ENCODE peak calls at places on chromosomes 6 and 20, in nine cellular contexts. V, L, A, N, I, C, U, S and E are unnamed samples.

GRCh38 chr6:14079433-14079832 is 38.1 kb upstream of the CD83 start:
- DNase-seq in V (no peak), L (no peak), A (peak), N (no peak), I (no peak), C (no peak), U (peak), S (peak), E (no peak)

GRCh38 chr6:135962731-135963130 is 111.2 kb downstream of the PDE7B start:
- DNase-seq in V (no peak), L (peak), A (peak), N (no peak), I (no peak), C (no peak), U (no peak), S (peak), E (no peak)

GRCh38 chr6:153003294-153003645 is 761 bp upstream of the MTRF1L start:
- DNase-seq in V (no peak), L (no peak), A (no peak), N (no peak), I (peak), C (no peak), U (peak), S (no peak), E (no peak)

GRCh38 chr20:24206995-24207394 is 218.4 kb upstream of the GGTLC1 start:
- DNase-seq in V (no peak), L (no peak), A (no peak), N (no peak), I (no peak), C (no peak), U (peak), S (peak), E (no peak)

GRCh38 chr6:79676785-79677736 is 45.9 kb downstream of the SH3BGRL2 start:
- DNase-seq in V (no peak), L (no peak), A (no peak), N (no peak), I (no peak), C (no peak), U (no peak), S (no peak), E (no peak)

GRCh38 chr6:69390125-69390524 is 406.7 kb downstream of the LMBRD1 start:
- DNase-seq in V (no peak), L (no peak), A (no peak), N (no peak), I (no peak), C (no peak), U (no peak), S (no peak), E (no peak)

GRCh38 chr6:13447949-13448724 is 39.3 kb downstream of the GFOD1 start:
- DNase-seq in V (no peak), L (no peak), A (no peak), N (no peak), I (no peak), C (no peak), U (no peak), S (no peak), E (peak)

GRCh38 chr20:23412026-23412425 is 9.3 kb downstream of the NAPB start:
- DNase-seq in V (no peak), L (no peak), A (no peak), N (no peak), I (peak), C (no peak), U (no peak), S (no peak), E (no peak)

GRCh38 chr20:54292186-54292585 is 84.3 kb downstream of the PFDN4 start:
- DNase-seq in V (no peak), L (no peak), A (peak), N (no peak), I (no peak), C (no peak), U (peak), S (peak), E (peak)

GRCh38 chr6:150881911-150882481 is 16.5 kb downstream of the MTHFD1L start:
- DNase-seq in V (no peak), L (peak), A (peak), N (no peak), I (peak), C (no peak), U (peak), S (peak), E (peak)

GRCh38 chr6:155444120-155444917 is 11.3 kb downstream of the NOX3 start:
- DNase-seq in V (peak), L (no peak), A (peak), N (no peak), I (no peak), C (no peak), U (peak), S (no peak), E (no peak)

GRCh38 chr6:37005061-37005810 is at the start of gene FGD2:
- DNase-seq in V (no peak), L (no peak), A (no peak), N (no peak), I (no peak), C (no peak), U (no peak), S (no peak), E (no peak)

GRCh38 chr6:88629838-88630462 is 333.5 kb downstream of the RNGTT start:
- DNase-seq in V (no peak), L (no peak), A (peak), N (no peak), I (peak), C (no peak), U (no peak), S (no peak), E (no peak)

GRCh38 chr6:73566954-73567591 is 46.2 kb upstream of the EEF1A1 start:
- DNase-seq in V (peak), L (no peak), A (no peak), N (peak), I (no peak), C (no peak), U (no peak), S (peak), E (peak)

GRCh38 chr20:18537651-18538050 is 29.6 kb upstream of the SMIM26 start:
- DNase-seq in V (no peak), L (no peak), A (no peak), N (no peak), I (no peak), C (no peak), U (peak), S (no peak), E (no peak)

GRCh38 chr6:23354004-23354403 is 772.0 kb upstream of the NRSN1 start:
- DNase-seq in V (no peak), L (no peak), A (no peak), N (no peak), I (no peak), C (no peak), U (no peak), S (no peak), E (no peak)

GRCh38 chr20:10798811-10799210 is 125.0 kb upstream of the JAG1 start:
- DNase-seq in V (no peak), L (no peak), A (peak), N (no peak), I (no peak), C (no peak), U (peak), S (peak), E (no peak)

GRCh38 chr6:79453558-79454042 is 83.6 kb downstream of the LCA5 start:
- DNase-seq in V (no peak), L (no peak), A (peak), N (no peak), I (no peak), C (no peak), U (no peak), S (peak), E (no peak)

GRCh38 chr6:43942011-43942442 is 172.0 kb downstream of the VEGFA start:
- DNase-seq in V (no peak), L (no peak), A (no peak), N (peak), I (no peak), C (no peak), U (no peak), S (no peak), E (no peak)

GRCh38 chr20:50308166-50308512 is 117.5 kb downstream of the CEBPB start:
- DNase-seq in V (no peak), L (no peak), A (no peak), N (no peak), I (no peak), C (no peak), U (no peak), S (no peak), E (no peak)

GRCh38 chr6:160226118-160226541 is 32.5 kb downstream of the SLC22A2 start:
- DNase-seq in V (no peak), L (peak), A (no peak), N (no peak), I (no peak), C (no peak), U (no peak), S (peak), E (no peak)

GRCh38 chr6:16733085-16733484 is 28.2 kb downstream of the ATXN1 start:
- DNase-seq in V (no peak), L (no peak), A (no peak), N (no peak), I (no peak), C (no peak), U (no peak), S (no peak), E (no peak)

GRCh38 chr6:34393191-34393967 is 910 bp upstream of the NUDT3 start:
- DNase-seq in V (no peak), L (no peak), A (no peak), N (no peak), I (no peak), C (no peak), U (peak), S (no peak), E (no peak)

GRCh38 chr6:44734886-44735630 is 347.6 kb downstream of the CDC5L start:
- DNase-seq in V (no peak), L (no peak), A (no peak), N (no peak), I (no peak), C (peak), U (no peak), S (no peak), E (no peak)

GRCh38 chr6:116371384-116372209 is 850 bp downstream of the DSE start:
- DNase-seq in V (peak), L (peak), A (peak), N (peak), I (peak), C (no peak), U (peak), S (peak), E (peak)

GRCh38 chr20:13220857-13221297 is at the start of gene ISM1:
- DNase-seq in V (no peak), L (no peak), A (peak), N (peak), I (peak), C (no peak), U (no peak), S (peak), E (no peak)

GRCh38 chr20:8104252-8104651 is 27.8 kb upstream of the PLCB1 start:
- DNase-seq in V (no peak), L (no peak), A (no peak), N (no peak), I (no peak), C (no peak), U (no peak), S (no peak), E (no peak)

GRCh38 chr6:36128793-36129192 is 1.5 kb upstream of the MAPK13 start:
- DNase-seq in V (no peak), L (no peak), A (no peak), N (no peak), I (no peak), C (no peak), U (no peak), S (no peak), E (no peak)

GRCh38 chr6:62262283-62262682 is 23.7 kb downstream of the KHDRBS2 start:
- DNase-seq in V (no peak), L (no peak), A (no peak), N (no peak), I (no peak), C (no peak), U (no peak), S (no peak), E (no peak)

GRCh38 chr20:235891-236290 is 8.8 kb downstream of the DEFB129 start:
- DNase-seq in V (no peak), L (no peak), A (peak), N (no peak), I (no peak), C (no peak), U (peak), S (peak), E (peak)

GRCh38 chr6:5138995-5139827 is 54.1 kb downstream of the PPP1R3G start:
- DNase-seq in V (no peak), L (no peak), A (no peak), N (no peak), I (no peak), C (no peak), U (no peak), S (no peak), E (no peak)

GRCh38 chr20:43721097-43721428 is 5.7 kb downstream of the GTSF1L start:
- DNase-seq in V (no peak), L (no peak), A (no peak), N (no peak), I (no peak), C (no peak), U (no peak), S (no peak), E (no peak)

GRCh38 chr6:110534731-110535164 is 58.3 kb upstream of the SLC22A16 start:
- DNase-seq in V (no peak), L (no peak), A (peak), N (peak), I (no peak), C (no peak), U (peak), S (peak), E (no peak)

GRCh38 chr6:27667651-27668441 is 194.9 kb upstream of the ZNF184 start:
- DNase-seq in V (no peak), L (no peak), A (peak), N (no peak), I (peak), C (no peak), U (no peak), S (peak), E (no peak)

GRCh38 chr6:27669798-27670301 is 196.9 kb upstream of the ZNF184 start:
- DNase-seq in V (no peak), L (no peak), A (no peak), N (no peak), I (no peak), C (no peak), U (no peak), S (no peak), E (no peak)

GRCh38 chr6:27668442-27669275 is 195.8 kb upstream of the ZNF184 start:
- DNase-seq in V (peak), L (no peak), A (peak), N (no peak), I (peak), C (no peak), U (peak), S (peak), E (peak)

GRCh38 chr6:27669278-27669797 is 196.4 kb upstream of the ZNF184 start:
- DNase-seq in V (no peak), L (no peak), A (peak), N (no peak), I (peak), C (no peak), U (peak), S (no peak), E (peak)

DNA sequence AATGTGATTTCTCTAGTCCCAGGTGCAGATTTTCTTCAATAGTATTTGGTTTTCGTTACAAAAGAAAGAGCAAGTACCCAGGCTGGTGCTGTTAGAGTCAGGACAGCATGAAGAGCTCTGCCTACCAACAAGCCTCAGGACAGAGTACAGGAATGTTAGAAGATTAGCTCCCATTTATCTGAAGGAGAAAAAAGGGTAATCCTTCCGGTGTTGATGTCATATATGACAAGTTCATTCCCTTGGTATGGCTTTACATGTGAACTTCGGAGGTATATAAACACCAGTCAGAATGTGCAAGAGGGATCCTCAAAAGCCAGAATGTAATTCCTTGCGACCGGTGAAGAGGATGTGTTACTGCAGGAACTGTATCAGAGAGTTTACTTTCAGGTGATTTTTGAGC is 194.1 kb upstream of the ZNF184 start:
- DNase-seq in V (no peak), L (no peak), A (no peak), N (no peak), I (no peak), C (no peak), U (no peak), S (no peak), E (no peak)
- H3K4me3 ChIP-seq in V (no peak), L (no peak), A (no peak), N (no peak), I (peak), C (peak), U (no peak), S (no peak), E (no peak)

GRCh38 chr6:108160009-108160408 is 5.8 kb upstream of the NR2E1 start:
- DNase-seq in V (no peak), L (no peak), A (no peak), N (no peak), I (no peak), C (no peak), U (no peak), S (no peak), E (no peak)

GRCh38 chr6:108156180-108156937 is 9.5 kb upstream of the NR2E1 start:
- DNase-seq in V (no peak), L (no peak), A (no peak), N (no peak), I (no peak), C (no peak), U (peak), S (no peak), E (no peak)

GRCh38 chr6:108156938-108157233 is 8.9 kb upstream of the NR2E1 start:
- DNase-seq in V (no peak), L (no peak), A (no peak), N (no peak), I (no peak), C (no peak), U (no peak), S (no peak), E (no peak)

GRCh38 chr6:108157234-108157971 is 8.4 kb upstream of the NR2E1 start:
- DNase-seq in V (no peak), L (no peak), A (no peak), N (no peak), I (no peak), C (no peak), U (no peak), S (no peak), E (no peak)

GRCh38 chr6:108157972-108158441 is 7.8 kb upstream of the NR2E1 start:
- DNase-seq in V (no peak), L (no peak), A (no peak), N (no peak), I (no peak), C (no peak), U (no peak), S (no peak), E (no peak)
- H3K4me3 ChIP-seq in V (no peak), L (no peak), A (no peak), N (peak), I (peak), C (peak), U (peak), S (no peak), E (no peak)

DNA sequence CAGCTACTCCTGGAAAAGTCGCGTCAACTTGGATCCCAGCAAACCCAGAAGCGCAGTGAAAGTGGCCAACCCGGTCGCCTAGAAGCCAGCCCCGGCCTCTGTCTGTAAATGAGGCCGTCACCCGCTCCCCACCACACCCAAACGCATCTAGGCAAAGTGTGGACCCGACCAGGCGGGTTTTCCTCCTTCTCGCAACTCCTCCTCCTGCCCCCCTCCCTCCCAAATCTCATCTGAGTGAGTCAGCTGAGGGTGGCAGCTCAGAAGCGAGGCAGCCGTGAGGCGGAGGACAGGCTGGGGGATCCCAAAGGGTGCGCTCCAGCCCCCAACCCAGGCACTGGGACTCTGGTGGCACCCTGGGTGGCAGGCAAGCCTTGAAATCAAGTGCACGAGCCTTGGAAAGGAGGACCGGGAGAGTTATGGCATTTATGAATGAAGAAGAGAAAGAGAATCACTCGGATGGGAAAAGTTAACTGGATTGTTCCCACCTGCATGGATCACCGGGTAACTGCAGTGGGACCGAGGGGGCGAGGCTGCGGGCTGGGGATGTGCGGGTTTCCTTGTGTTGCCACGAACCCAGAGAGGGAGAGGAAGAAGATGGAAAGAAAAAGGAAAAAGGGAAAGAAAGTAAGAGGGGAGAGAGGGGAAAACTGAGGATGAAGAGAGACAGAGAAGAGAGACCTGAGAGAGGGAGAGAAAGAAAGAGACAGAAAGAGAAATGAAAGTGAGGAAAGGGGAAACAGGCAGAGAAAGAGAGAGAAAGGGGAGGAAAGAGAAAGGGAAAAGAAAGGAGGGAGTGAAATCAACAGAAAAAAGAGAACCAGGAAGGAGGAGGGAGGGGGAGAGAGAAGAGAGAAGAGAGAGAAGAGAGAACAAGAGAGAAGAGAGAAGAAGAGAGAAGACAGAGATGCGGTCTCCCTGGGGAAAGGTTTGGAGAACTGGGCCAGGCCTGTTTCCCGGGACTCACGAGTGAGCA is at the start of gene APCDD1L:
- DNase-seq in V (no peak), L (no peak), A (peak), N (peak), I (no peak), C (no peak), U (peak), S (peak), E (no peak)
- H3K4me3 ChIP-seq in V (no peak), L (peak), A (peak), N (peak), I (peak), C (no peak), U (peak), S (peak), E (peak)

DNA sequence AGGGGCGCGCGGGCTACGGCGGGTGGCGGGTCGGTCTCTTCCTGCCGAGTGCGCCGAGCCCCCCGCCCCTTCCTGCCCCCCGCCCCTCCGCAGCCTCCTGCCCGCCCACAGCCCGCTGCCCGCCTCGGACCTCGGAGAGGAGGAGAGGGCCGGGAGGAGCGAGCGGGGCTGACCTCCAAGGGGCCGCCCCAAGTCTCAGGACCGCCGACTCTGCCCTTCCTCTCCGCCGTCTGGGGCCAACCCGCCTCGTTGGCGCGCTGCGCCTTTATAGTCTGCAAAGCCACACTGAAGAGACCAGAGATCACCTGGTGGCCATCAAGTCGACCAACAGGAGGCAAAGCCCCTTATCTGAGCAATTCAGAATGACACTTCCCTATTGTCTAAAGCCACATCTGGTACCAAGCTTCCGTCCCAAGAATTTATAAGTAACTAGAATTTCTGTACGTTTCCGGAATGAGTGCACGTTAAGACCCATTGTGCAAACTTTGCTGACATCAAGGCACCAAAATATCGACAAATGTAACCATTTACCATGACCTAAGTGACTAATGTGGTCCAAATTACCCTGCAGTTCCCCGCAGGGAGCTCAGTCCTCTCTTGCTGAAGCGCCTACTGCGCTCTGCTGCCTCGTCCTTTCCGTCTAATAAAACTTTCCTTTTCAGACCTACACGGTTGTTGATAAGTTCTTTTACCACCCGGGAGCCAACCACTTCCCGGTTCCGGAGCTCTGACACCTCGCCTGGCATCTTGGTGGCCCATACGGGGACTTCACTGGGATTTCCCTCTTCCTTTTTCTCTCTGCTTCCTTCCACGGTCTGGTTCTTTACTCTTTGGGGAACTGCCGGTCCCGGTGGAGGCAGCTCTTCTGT is at the start of gene CPXM1:
- DNase-seq in V (no peak), L (no peak), A (no peak), N (peak), I (peak), C (no peak), U (no peak), S (no peak), E (peak)
- H3K4me3 ChIP-seq in V (no peak), L (peak), A (peak), N (no peak), I (peak), C (no peak), U (no peak), S (peak), E (peak)

GRCh38 chr6:4023240-4023639 is 55.7 kb downstream of the FAM217A start:
- DNase-seq in V (no peak), L (no peak), A (no peak), N (no peak), I (no peak), C (no peak), U (no peak), S (no peak), E (no peak)
- H3K4me3 ChIP-seq in V (no peak), L (no peak), A (peak), N (no peak), I (peak), C (peak), U (peak), S (no peak), E (peak)

GRCh38 chr20:45098096-45098773 is 2.7 kb downstream of the KCNS1 start:
- DNase-seq in V (no peak), L (no peak), A (peak), N (no peak), I (peak), C (no peak), U (no peak), S (peak), E (peak)
- H3K4me3 ChIP-seq in V (no peak), L (no peak), A (no peak), N (no peak), I (no peak), C (no peak), U (no peak), S (peak), E (no peak)